ENCODE peak calls at places on chromosome 12, in nine cellular contexts. One of them, this sample, is unnamed.

GRCh38 chr12:117468016-117468415 is 106.6 kb upstream of the NOS1 start:
- DNase-seq in uterus: no peak
- DNase-seq in body of pancreas: no peak
- DNase-seq in tibial nerve: no peak
- DNase-seq in transverse colon: no peak
- DNase-seq in breast epithelium: no peak
- DNase-seq in Peyer's patch: no peak
- DNase-seq in A549: no peak
- DNase-seq in H54: no peak
- DNase-seq in this sample: no peak

GRCh38 chr12:95446511-95446910 is 27.4 kb upstream of the METAP2 start:
- DNase-seq in uterus: no peak
- DNase-seq in body of pancreas: peak; percentile 28
- DNase-seq in tibial nerve: peak; percentile 21
- DNase-seq in transverse colon: peak; percentile 69
- DNase-seq in breast epithelium: no peak
- DNase-seq in Peyer's patch: peak; percentile 52
- DNase-seq in A549: no peak
- DNase-seq in H54: no peak
- DNase-seq in this sample: peak; percentile 86

GRCh38 chr12:104718581-104718980 is 239.5 kb downstream of the SLC41A2 start:
- DNase-seq in uterus: no peak
- DNase-seq in body of pancreas: no peak
- DNase-seq in tibial nerve: no peak
- DNase-seq in transverse colon: no peak
- DNase-seq in breast epithelium: no peak
- DNase-seq in Peyer's patch: no peak
- DNase-seq in A549: no peak
- DNase-seq in H54: no peak
- DNase-seq in this sample: no peak

GRCh38 chr12:45327823-45328383 is 112.0 kb downstream of the ANO6 start:
- DNase-seq in uterus: no peak
- DNase-seq in body of pancreas: no peak
- DNase-seq in tibial nerve: no peak
- DNase-seq in transverse colon: no peak
- DNase-seq in breast epithelium: no peak
- DNase-seq in Peyer's patch: no peak
- DNase-seq in A549: no peak
- DNase-seq in H54: no peak
- DNase-seq in this sample: no peak

GRCh38 chr12:100151769-100152168 is 9.1 kb upstream of the BLTP3B start:
- DNase-seq in uterus: no peak
- DNase-seq in body of pancreas: no peak
- DNase-seq in tibial nerve: no peak
- DNase-seq in transverse colon: no peak
- DNase-seq in breast epithelium: no peak
- DNase-seq in Peyer's patch: no peak
- DNase-seq in A549: no peak
- DNase-seq in H54: no peak
- DNase-seq in this sample: no peak

GRCh38 chr12:78403136-78403535 is 461.4 kb upstream of the SYT1 start:
- DNase-seq in uterus: no peak
- DNase-seq in body of pancreas: no peak
- DNase-seq in tibial nerve: no peak
- DNase-seq in transverse colon: no peak
- DNase-seq in breast epithelium: no peak
- DNase-seq in Peyer's patch: no peak
- DNase-seq in A549: no peak
- DNase-seq in H54: peak; percentile 14
- DNase-seq in this sample: no peak

GRCh38 chr12:18296909-18297280 is 35.6 kb downstream of the PIK3C2G start:
- DNase-seq in uterus: no peak
- DNase-seq in body of pancreas: no peak
- DNase-seq in tibial nerve: no peak
- DNase-seq in transverse colon: no peak
- DNase-seq in breast epithelium: no peak
- DNase-seq in Peyer's patch: no peak
- DNase-seq in A549: no peak
- DNase-seq in H54: no peak
- DNase-seq in this sample: no peak

GRCh38 chr12:120489018-120489417 is 6.9 kb upstream of the DYNLL1 start:
- DNase-seq in uterus: peak; percentile 22
- DNase-seq in body of pancreas: no peak
- DNase-seq in tibial nerve: no peak
- DNase-seq in transverse colon: peak; percentile 26
- DNase-seq in breast epithelium: no peak
- DNase-seq in Peyer's patch: peak; percentile 48
- DNase-seq in A549: no peak
- DNase-seq in H54: peak; percentile 40
- DNase-seq in this sample: no peak

GRCh38 chr12:106898001-106898966 is 57.4 kb upstream of the TMEM263 start:
- DNase-seq in uterus: no peak
- DNase-seq in body of pancreas: no peak
- DNase-seq in tibial nerve: no peak
- DNase-seq in transverse colon: no peak
- DNase-seq in breast epithelium: no peak
- DNase-seq in Peyer's patch: no peak
- DNase-seq in A549: no peak
- DNase-seq in H54: no peak
- DNase-seq in this sample: no peak

GRCh38 chr12:47775100-47775911 is 2.3 kb downstream of the SLC48A1 start:
- DNase-seq in uterus: no peak
- DNase-seq in body of pancreas: no peak
- DNase-seq in tibial nerve: no peak
- DNase-seq in transverse colon: no peak
- DNase-seq in breast epithelium: no peak
- DNase-seq in Peyer's patch: no peak
- DNase-seq in A549: no peak
- DNase-seq in H54: no peak
- DNase-seq in this sample: no peak

GRCh38 chr12:131795688-131796410 is 32.3 kb upstream of the MMP17 start:
- DNase-seq in uterus: no peak
- DNase-seq in body of pancreas: no peak
- DNase-seq in tibial nerve: no peak
- DNase-seq in transverse colon: no peak
- DNase-seq in breast epithelium: no peak
- DNase-seq in Peyer's patch: no peak
- DNase-seq in A549: no peak
- DNase-seq in H54: no peak
- DNase-seq in this sample: no peak

GRCh38 chr12:124463341-124463861 is 104.0 kb downstream of the NCOR2 start:
- DNase-seq in uterus: no peak
- DNase-seq in body of pancreas: peak; percentile 44
- DNase-seq in tibial nerve: no peak
- DNase-seq in transverse colon: no peak
- DNase-seq in breast epithelium: no peak
- DNase-seq in Peyer's patch: no peak
- DNase-seq in A549: no peak
- DNase-seq in H54: no peak
- DNase-seq in this sample: no peak

GRCh38 chr12:27272375-27273028 is 28.4 kb downstream of the STK38L start:
- DNase-seq in uterus: peak; percentile 45
- DNase-seq in body of pancreas: peak; percentile 58
- DNase-seq in tibial nerve: no peak
- DNase-seq in transverse colon: no peak
- DNase-seq in breast epithelium: no peak
- DNase-seq in Peyer's patch: no peak
- DNase-seq in A549: no peak
- DNase-seq in H54: no peak
- DNase-seq in this sample: no peak

GRCh38 chr12:123712780-123713319 is 697 bp downstream of the ATP6V0A2 start:
- DNase-seq in uterus: no peak
- DNase-seq in body of pancreas: no peak
- DNase-seq in tibial nerve: no peak
- DNase-seq in transverse colon: no peak
- DNase-seq in breast epithelium: no peak
- DNase-seq in Peyer's patch: no peak
- DNase-seq in A549: no peak
- DNase-seq in H54: no peak
- DNase-seq in this sample: no peak

GRCh38 chr12:111766608-111767361 is at the start of gene ALDH2:
- DNase-seq in uterus: peak; percentile 81
- DNase-seq in body of pancreas: peak; percentile 80
- DNase-seq in tibial nerve: peak; percentile 70
- DNase-seq in transverse colon: peak; percentile 84
- DNase-seq in breast epithelium: peak; percentile 74
- DNase-seq in Peyer's patch: peak; percentile 86
- DNase-seq in A549: peak; percentile 85
- DNase-seq in H54: no peak
- DNase-seq in this sample: no peak
- TF ChIP-seq POLR2A in uterus: peak; percentile 72
- TF ChIP-seq POLR2A in body of pancreas: peak; percentile 69
- TF ChIP-seq POLR2A in tibial nerve: peak; percentile 84
- TF ChIP-seq POLR2A in transverse colon: peak; percentile 86
- TF ChIP-seq POLR2A in breast epithelium: peak; percentile 43
- TF ChIP-seq POLR2A in Peyer's patch: peak; percentile 65
- TF ChIP-seq POLR2A in A549: peak; percentile 73
- TF ChIP-seq POLR2A in H54: no peak
- TF ChIP-seq POLR2A in this sample: no peak

DNA sequence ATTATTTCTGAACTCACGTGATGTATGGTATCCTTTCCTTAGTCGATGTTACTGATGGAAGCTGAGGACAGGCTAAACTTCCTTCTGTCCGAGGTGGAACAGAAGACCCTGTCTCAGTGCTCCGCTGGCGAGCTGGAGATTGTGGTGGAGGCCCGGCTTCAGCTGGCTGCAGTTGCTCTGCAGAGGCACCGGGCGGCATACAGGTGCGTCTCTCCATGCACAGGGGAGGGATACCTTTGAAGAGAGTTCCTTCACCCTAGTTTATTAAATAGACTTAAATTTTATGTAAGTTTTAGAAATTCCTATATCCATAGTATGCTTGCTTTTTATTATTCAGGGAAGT is 186.7 kb upstream of the NEDD1 start:
- DNase-seq in uterus: no peak
- DNase-seq in body of pancreas: peak; percentile 4
- DNase-seq in tibial nerve: no peak
- DNase-seq in transverse colon: peak; percentile 8
- DNase-seq in breast epithelium: no peak
- DNase-seq in Peyer's patch: peak; percentile 51
- DNase-seq in A549: peak; percentile 35
- DNase-seq in H54: peak; percentile 33
- DNase-seq in this sample: no peak
- TF ChIP-seq POLR2A in uterus: no peak
- TF ChIP-seq POLR2A in body of pancreas: no peak
- TF ChIP-seq POLR2A in tibial nerve: no peak
- TF ChIP-seq POLR2A in transverse colon: no peak
- TF ChIP-seq POLR2A in breast epithelium: no peak
- TF ChIP-seq POLR2A in Peyer's patch: no peak
- TF ChIP-seq POLR2A in A549: no peak
- TF ChIP-seq POLR2A in H54: no peak
- TF ChIP-seq POLR2A in this sample: no peak

GRCh38 chr12:64008596-64008995 is 164.1 kb downstream of the SRGAP1 start:
- DNase-seq in uterus: no peak
- DNase-seq in body of pancreas: no peak
- DNase-seq in tibial nerve: no peak
- DNase-seq in transverse colon: no peak
- DNase-seq in breast epithelium: no peak
- DNase-seq in Peyer's patch: no peak
- DNase-seq in A549: no peak
- DNase-seq in H54: no peak
- DNase-seq in this sample: no peak
- TF ChIP-seq POLR2A in uterus: no peak
- TF ChIP-seq POLR2A in body of pancreas: no peak
- TF ChIP-seq POLR2A in tibial nerve: no peak
- TF ChIP-seq POLR2A in transverse colon: no peak
- TF ChIP-seq POLR2A in breast epithelium: no peak
- TF ChIP-seq POLR2A in Peyer's patch: no peak
- TF ChIP-seq POLR2A in A549: no peak
- TF ChIP-seq POLR2A in H54: no peak
- TF ChIP-seq POLR2A in this sample: no peak

DNA sequence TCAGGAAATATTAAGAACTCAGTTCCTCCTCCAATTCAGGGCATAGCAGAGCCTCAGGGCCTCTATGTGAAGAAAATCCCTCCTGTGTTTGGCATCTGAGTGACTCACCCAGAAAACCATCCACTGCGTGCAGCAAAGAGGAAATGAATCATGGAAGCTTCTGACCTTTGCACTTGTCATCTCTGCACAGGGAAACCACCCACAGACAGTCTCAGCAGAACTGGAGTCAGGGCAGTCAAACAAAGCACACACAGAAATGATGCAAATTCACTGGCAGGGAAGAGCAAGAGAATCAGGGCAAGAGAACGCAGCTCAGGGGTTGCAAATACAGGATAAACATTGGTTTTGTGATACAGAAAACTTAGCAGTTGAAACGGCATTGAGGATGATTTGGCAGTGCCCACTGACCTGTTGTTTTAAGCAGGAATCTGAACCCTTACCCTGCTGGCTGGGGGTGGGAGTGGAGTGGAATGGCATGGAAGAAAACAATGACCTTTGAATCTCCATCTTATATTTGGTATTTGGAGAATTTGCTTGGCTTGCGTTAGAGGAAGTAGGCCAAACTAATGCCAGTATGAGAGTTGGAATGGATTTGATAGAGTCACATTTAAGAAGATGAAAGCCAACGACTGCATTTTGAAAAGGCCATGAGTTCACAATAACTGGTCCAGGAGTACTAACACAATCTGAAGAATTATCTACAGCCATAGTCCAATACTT is 53.5 kb downstream of the PHLDA1 start:
- DNase-seq in uterus: peak; percentile 70
- DNase-seq in body of pancreas: peak; percentile 88
- DNase-seq in tibial nerve: peak; percentile 78
- DNase-seq in transverse colon: peak; percentile 75
- DNase-seq in breast epithelium: no peak
- DNase-seq in Peyer's patch: peak; percentile 88
- DNase-seq in A549: peak; percentile 94
- DNase-seq in H54: peak; percentile 62
- DNase-seq in this sample: no peak
- TF ChIP-seq POLR2A in uterus: no peak
- TF ChIP-seq POLR2A in body of pancreas: no peak
- TF ChIP-seq POLR2A in tibial nerve: peak; percentile 26
- TF ChIP-seq POLR2A in transverse colon: peak; percentile 17
- TF ChIP-seq POLR2A in breast epithelium: no peak
- TF ChIP-seq POLR2A in Peyer's patch: no peak
- TF ChIP-seq POLR2A in A549: no peak
- TF ChIP-seq POLR2A in H54: no peak
- TF ChIP-seq POLR2A in this sample: no peak

GRCh38 chr12:31959701-31960391 is 631 bp downstream of the RESF1 start:
- DNase-seq in uterus: peak; percentile 63
- DNase-seq in body of pancreas: peak; percentile 59
- DNase-seq in tibial nerve: peak; percentile 40
- DNase-seq in transverse colon: peak; percentile 70
- DNase-seq in breast epithelium: peak; percentile 65
- DNase-seq in Peyer's patch: peak; percentile 86
- DNase-seq in A549: peak; percentile 36
- DNase-seq in H54: peak; percentile 36
- DNase-seq in this sample: peak; percentile 37
- TF ChIP-seq POLR2A in uterus: no peak
- TF ChIP-seq POLR2A in body of pancreas: no peak
- TF ChIP-seq POLR2A in tibial nerve: no peak
- TF ChIP-seq POLR2A in transverse colon: no peak
- TF ChIP-seq POLR2A in breast epithelium: no peak
- TF ChIP-seq POLR2A in Peyer's patch: no peak
- TF ChIP-seq POLR2A in A549: no peak
- TF ChIP-seq POLR2A in H54: no peak
- TF ChIP-seq POLR2A in this sample: no peak

GRCh38 chr12:52086944-52087835 is 7.7 kb downstream of the SMIM41 start:
- DNase-seq in uterus: no peak
- DNase-seq in body of pancreas: no peak
- DNase-seq in tibial nerve: no peak
- DNase-seq in transverse colon: no peak
- DNase-seq in breast epithelium: no peak
- DNase-seq in Peyer's patch: no peak
- DNase-seq in A549: no peak
- DNase-seq in H54: no peak
- DNase-seq in this sample: peak; percentile 81
- TF ChIP-seq POLR2A in uterus: no peak
- TF ChIP-seq POLR2A in body of pancreas: no peak
- TF ChIP-seq POLR2A in tibial nerve: no peak
- TF ChIP-seq POLR2A in transverse colon: no peak
- TF ChIP-seq POLR2A in breast epithelium: no peak
- TF ChIP-seq POLR2A in Peyer's patch: no peak
- TF ChIP-seq POLR2A in A549: no peak
- TF ChIP-seq POLR2A in H54: no peak
- TF ChIP-seq POLR2A in this sample: no peak